ENCODE peak calls at places on chromosomes 3 and 15, in nine cellular contexts. One of them, this sample, is unnamed.

GRCh38 chr3:10242182-10243065 is 5.8 kb upstream of the TATDN2 start:
- DNase-seq in left kidney: peak; percentile 21
- DNase-seq in NCI-H1436 treated with DMSO at 0.1 percent for 48 hours: no peak
- DNase-seq in GOT3: no peak
- DNase-seq in head of caudate nucleus: peak; percentile 12
- DNase-seq in stimulated activated CD8-positive, alpha-beta memory T cell treated with anti-CD3 and anti-CD28 coated beads, Interleukin-7, amount 100 ng/mL, for 24 hours: peak; percentile 50
- DNase-seq in HS-5: no peak
- DNase-seq in IMR-90: peak; percentile 54
- DNase-seq in T follicular helper cell: peak; percentile 75
- DNase-seq in this sample: no peak

GRCh38 chr3:152638707-152639450 is 196.1 kb upstream of the P2RY1 start:
- DNase-seq in left kidney: no peak
- DNase-seq in NCI-H1436 treated with DMSO at 0.1 percent for 48 hours: no peak
- DNase-seq in GOT3: no peak
- DNase-seq in head of caudate nucleus: peak; percentile 53
- DNase-seq in stimulated activated CD8-positive, alpha-beta memory T cell treated with anti-CD3 and anti-CD28 coated beads, Interleukin-7, amount 100 ng/mL, for 24 hours: no peak
- DNase-seq in HS-5: no peak
- DNase-seq in IMR-90: no peak
- DNase-seq in T follicular helper cell: no peak
- DNase-seq in this sample: no peak

GRCh38 chr3:171850968-171851600 is 7.9 kb downstream of the TMEM212 start:
- DNase-seq in left kidney: no peak
- DNase-seq in NCI-H1436 treated with DMSO at 0.1 percent for 48 hours: no peak
- DNase-seq in GOT3: no peak
- DNase-seq in head of caudate nucleus: no peak
- DNase-seq in stimulated activated CD8-positive, alpha-beta memory T cell treated with anti-CD3 and anti-CD28 coated beads, Interleukin-7, amount 100 ng/mL, for 24 hours: no peak
- DNase-seq in HS-5: no peak
- DNase-seq in IMR-90: no peak
- DNase-seq in T follicular helper cell: no peak
- DNase-seq in this sample: no peak

GRCh38 chr3:124615896-124616543 is 114.2 kb upstream of the UMPS start:
- DNase-seq in left kidney: no peak
- DNase-seq in NCI-H1436 treated with DMSO at 0.1 percent for 48 hours: no peak
- DNase-seq in GOT3: no peak
- DNase-seq in head of caudate nucleus: no peak
- DNase-seq in stimulated activated CD8-positive, alpha-beta memory T cell treated with anti-CD3 and anti-CD28 coated beads, Interleukin-7, amount 100 ng/mL, for 24 hours: no peak
- DNase-seq in HS-5: no peak
- DNase-seq in IMR-90: no peak
- DNase-seq in T follicular helper cell: no peak
- DNase-seq in this sample: no peak

GRCh38 chr3:73669268-73669667 is 44.5 kb upstream of the PDZRN3 start:
- DNase-seq in left kidney: no peak
- DNase-seq in NCI-H1436 treated with DMSO at 0.1 percent for 48 hours: no peak
- DNase-seq in GOT3: no peak
- DNase-seq in head of caudate nucleus: no peak
- DNase-seq in stimulated activated CD8-positive, alpha-beta memory T cell treated with anti-CD3 and anti-CD28 coated beads, Interleukin-7, amount 100 ng/mL, for 24 hours: no peak
- DNase-seq in HS-5: peak; percentile 24
- DNase-seq in IMR-90: peak; percentile 81
- DNase-seq in T follicular helper cell: no peak
- DNase-seq in this sample: no peak

GRCh38 chr3:147130461-147130860 is 275.9 kb downstream of the ZIC4 start:
- DNase-seq in left kidney: no peak
- DNase-seq in NCI-H1436 treated with DMSO at 0.1 percent for 48 hours: no peak
- DNase-seq in GOT3: no peak
- DNase-seq in head of caudate nucleus: no peak
- DNase-seq in stimulated activated CD8-positive, alpha-beta memory T cell treated with anti-CD3 and anti-CD28 coated beads, Interleukin-7, amount 100 ng/mL, for 24 hours: no peak
- DNase-seq in HS-5: peak; percentile 37
- DNase-seq in IMR-90: peak; percentile 39
- DNase-seq in T follicular helper cell: no peak
- DNase-seq in this sample: no peak

GRCh38 chr3:111691293-111691909 is 96.3 kb upstream of the ZBED2 start:
- DNase-seq in left kidney: peak; percentile 65
- DNase-seq in NCI-H1436 treated with DMSO at 0.1 percent for 48 hours: no peak
- DNase-seq in GOT3: no peak
- DNase-seq in head of caudate nucleus: no peak
- DNase-seq in stimulated activated CD8-positive, alpha-beta memory T cell treated with anti-CD3 and anti-CD28 coated beads, Interleukin-7, amount 100 ng/mL, for 24 hours: no peak
- DNase-seq in HS-5: no peak
- DNase-seq in IMR-90: peak; percentile 76
- DNase-seq in T follicular helper cell: no peak
- DNase-seq in this sample: no peak

GRCh38 chr3:119301001-119301400 is 6.8 kb downstream of the ARHGAP31 start:
- DNase-seq in left kidney: no peak
- DNase-seq in NCI-H1436 treated with DMSO at 0.1 percent for 48 hours: no peak
- DNase-seq in GOT3: no peak
- DNase-seq in head of caudate nucleus: peak; percentile 25
- DNase-seq in stimulated activated CD8-positive, alpha-beta memory T cell treated with anti-CD3 and anti-CD28 coated beads, Interleukin-7, amount 100 ng/mL, for 24 hours: no peak
- DNase-seq in HS-5: no peak
- DNase-seq in IMR-90: no peak
- DNase-seq in T follicular helper cell: no peak
- DNase-seq in this sample: no peak

GRCh38 chr3:12560505-12561188 is 3.8 kb downstream of the MKRN2 start:
- DNase-seq in left kidney: no peak
- DNase-seq in NCI-H1436 treated with DMSO at 0.1 percent for 48 hours: no peak
- DNase-seq in GOT3: no peak
- DNase-seq in head of caudate nucleus: no peak
- DNase-seq in stimulated activated CD8-positive, alpha-beta memory T cell treated with anti-CD3 and anti-CD28 coated beads, Interleukin-7, amount 100 ng/mL, for 24 hours: no peak
- DNase-seq in HS-5: no peak
- DNase-seq in IMR-90: no peak
- DNase-seq in T follicular helper cell: no peak
- DNase-seq in this sample: no peak

GRCh38 chr3:67901681-67902080 is 247.3 kb upstream of the SUCLG2 start:
- DNase-seq in left kidney: no peak
- DNase-seq in NCI-H1436 treated with DMSO at 0.1 percent for 48 hours: peak; percentile 1
- DNase-seq in GOT3: no peak
- DNase-seq in head of caudate nucleus: no peak
- DNase-seq in stimulated activated CD8-positive, alpha-beta memory T cell treated with anti-CD3 and anti-CD28 coated beads, Interleukin-7, amount 100 ng/mL, for 24 hours: no peak
- DNase-seq in HS-5: no peak
- DNase-seq in IMR-90: no peak
- DNase-seq in T follicular helper cell: no peak
- DNase-seq in this sample: no peak

GRCh38 chr3:38459499-38460048 is 5.9 kb downstream of the ACVR2B start:
- DNase-seq in left kidney: no peak
- DNase-seq in NCI-H1436 treated with DMSO at 0.1 percent for 48 hours: no peak
- DNase-seq in GOT3: no peak
- DNase-seq in head of caudate nucleus: no peak
- DNase-seq in stimulated activated CD8-positive, alpha-beta memory T cell treated with anti-CD3 and anti-CD28 coated beads, Interleukin-7, amount 100 ng/mL, for 24 hours: no peak
- DNase-seq in HS-5: no peak
- DNase-seq in IMR-90: no peak
- DNase-seq in T follicular helper cell: no peak
- DNase-seq in this sample: no peak

GRCh38 chr15:74384566-74385441 is 17.4 kb upstream of the CYP11A1 start:
- DNase-seq in left kidney: no peak
- DNase-seq in NCI-H1436 treated with DMSO at 0.1 percent for 48 hours: no peak
- DNase-seq in GOT3: no peak
- DNase-seq in head of caudate nucleus: no peak
- DNase-seq in stimulated activated CD8-positive, alpha-beta memory T cell treated with anti-CD3 and anti-CD28 coated beads, Interleukin-7, amount 100 ng/mL, for 24 hours: no peak
- DNase-seq in HS-5: no peak
- DNase-seq in IMR-90: no peak
- DNase-seq in T follicular helper cell: no peak
- DNase-seq in this sample: no peak

GRCh38 chr3:185813691-185814215 is 11.1 kb downstream of the IGF2BP2 start:
- DNase-seq in left kidney: peak; percentile 14
- DNase-seq in NCI-H1436 treated with DMSO at 0.1 percent for 48 hours: no peak
- DNase-seq in GOT3: no peak
- DNase-seq in head of caudate nucleus: no peak
- DNase-seq in stimulated activated CD8-positive, alpha-beta memory T cell treated with anti-CD3 and anti-CD28 coated beads, Interleukin-7, amount 100 ng/mL, for 24 hours: no peak
- DNase-seq in HS-5: peak; percentile 69
- DNase-seq in IMR-90: peak; percentile 86
- DNase-seq in T follicular helper cell: no peak
- DNase-seq in this sample: no peak

GRCh38 chr3:73036694-73037368 is 24.6 kb upstream of the EBLN2 start:
- DNase-seq in left kidney: no peak
- DNase-seq in NCI-H1436 treated with DMSO at 0.1 percent for 48 hours: no peak
- DNase-seq in GOT3: no peak
- DNase-seq in head of caudate nucleus: no peak
- DNase-seq in stimulated activated CD8-positive, alpha-beta memory T cell treated with anti-CD3 and anti-CD28 coated beads, Interleukin-7, amount 100 ng/mL, for 24 hours: no peak
- DNase-seq in HS-5: peak; percentile 41
- DNase-seq in IMR-90: no peak
- DNase-seq in T follicular helper cell: no peak
- DNase-seq in this sample: no peak